ENCODE peak calls at places on chromosomes 11 and 22, in four cellular contexts. K, V, E and I are unnamed samples.

GRCh38 chr11:12185914-12186313 is 75.5 kb downstream of the MICAL2 start:
- DNase-seq in E (no peak), V (no peak), K (no peak), I (peak; percentile 50)

GRCh38 chr11:57913713-57914704 is 109.7 kb upstream of the OR9Q1 start:
- DNase-seq in E (no peak), K (no peak), V (no peak), I (no peak)

GRCh38 chr22:48897638-48897954 is 930.1 kb downstream of the BRD1 start:
- DNase-seq in E (no peak), K (no peak), V (no peak), I (no peak)

GRCh38 chr11:120512727-120513435 is 1.3 kb downstream of the GRIK4 start:
- DNase-seq in V (no peak), K (no peak), E (no peak), I (no peak)

GRCh38 chr11:65047581-65048422 is 6.8 kb downstream of the SAC3D1 start:
- DNase-seq in E (peak; percentile 20), K (no peak), V (no peak), I (peak; percentile 19)

GRCh38 chr22:47352920-47353700 is 590.7 kb downstream of the TBC1D22A start:
- DNase-seq in K (no peak), E (no peak), V (no peak), I (no peak)

GRCh38 chr11:73334244-73335203 is 26.4 kb downstream of the ARHGEF17 start:
- DNase-seq in V (no peak), K (no peak), E (no peak), I (peak; percentile 95)

GRCh38 chr11:92227954-92228935 is 3.6 kb downstream of the FAT3 start:
- DNase-seq in E (no peak), V (no peak), K (no peak), I (no peak)

GRCh38 chr22:32905400-32905799 is 103.9 kb downstream of the TIMP3 start:
- DNase-seq in E (no peak), V (no peak), K (no peak), I (no peak)

GRCh38 chr22:39176067-39176621 is 23.7 kb upstream of the CBX7 start:
- DNase-seq in V (no peak), K (no peak), E (no peak), I (peak; percentile 60)

GRCh38 chr22:50167689-50168489 is 2.6 kb upstream of the PANX2 start:
- DNase-seq in E (no peak), K (no peak), V (no peak), I (no peak)

GRCh38 chr11:60872952-60873524 is 5.7 kb downstream of the ZP1 start:
- DNase-seq in E (no peak), V (no peak), K (no peak), I (peak; percentile 97)

GRCh38 chr11:102306048-102306575 is 11.2 kb upstream of the BIRC3 start:
- DNase-seq in E (no peak), V (no peak), K (no peak), I (no peak)

GRCh38 chr11:32431657-32432056 is 3.7 kb downstream of the WT1 start:
- DNase-seq in K (no peak), E (no peak), V (no peak), I (no peak)

GRCh38 chr11:9681583-9682372 is 17.9 kb downstream of the SWAP70 start:
- DNase-seq in V (no peak), E (peak; percentile 47), K (no peak), I (no peak)

GRCh38 chr22:46971141-46971775 is 208.8 kb downstream of the TBC1D22A start:
- DNase-seq in E (peak; percentile 31), V (no peak), K (no peak), I (peak; percentile 75)

GRCh38 chr11:122305018-122305417 is 189.0 kb upstream of the BLID start:
- DNase-seq in E (no peak), K (no peak), V (no peak), I (no peak)

GRCh38 chr11:2272241-2272945 is 2.0 kb upstream of the ASCL2 start:
- DNase-seq in K (no peak), V (no peak), E (no peak), I (no peak)

GRCh38 chr11:65491614-65492386 is 7.0 kb upstream of the MALAT1 start:
- DNase-seq in E (no peak), K (no peak), V (no peak), I (peak; percentile 87)

GRCh38 chr22:31104869-31105268 is 2.5 kb downstream of the SELENOM start:
- DNase-seq in K (no peak), E (no peak), V (no peak), I (no peak)

GRCh38 chr11:29173660-29174062 is 843.2 kb downstream of the KCNA4 start:
- DNase-seq in V (no peak), E (no peak), K (no peak), I (peak; percentile 92)